ENCODE peak calls at places on chromosome 12, in nine cellular contexts. E is heart right ventricle; L is uterus; S is AG04449; N is A549; R is CD8-positive, alpha-beta T cell; F is foreskin keratinocyte; Y is astrocyte of the spinal cord; O is progenitor cell of endocrine pancreas. U is an unnamed sample.

GRCh38 chr12:76006028-76006916 is 25.3 kb downstream of the PHLDA1 start:
- DNase-seq in S (no peak), N (no peak), Y (no peak), E (no peak), L (no peak), O (no peak), R (no peak), F (no peak), U (no peak)

GRCh38 chr12:30614031-30614430 is 81.6 kb downstream of the IPO8 start:
- DNase-seq in E (no peak), Y (no peak), O (no peak), L (no peak), S (no peak), R (no peak), N (no peak), F (peak; percentile 4), U (no peak)

GRCh38 chr12:125329239-125330238 is 264.3 kb downstream of the AACS start:
- DNase-seq in O (no peak), F (peak; percentile 9), N (no peak), L (no peak), E (no peak), Y (no peak), S (no peak), R (no peak), U (no peak)

GRCh38 chr12:122203968-122204828 is 689 bp downstream of the B3GNT4 start:
- DNase-seq in L (no peak), O (no peak), F (no peak), Y (no peak), S (no peak), R (peak; percentile 59), E (no peak), N (no peak), U (no peak)

GRCh38 chr12:2719405-2719804 is 75.4 kb upstream of the FKBP4 start:
- DNase-seq in S (no peak), L (no peak), N (no peak), E (no peak), R (no peak), O (no peak), F (peak; percentile 61), Y (no peak), U (no peak)

GRCh38 chr12:113260127-113260526 is 38.9 kb downstream of the TPCN1 start:
- DNase-seq in R (no peak), N (no peak), O (no peak), S (no peak), L (no peak), Y (no peak), F (no peak), E (no peak), U (no peak)

GRCh38 chr12:55684761-55685370 is 22.8 kb downstream of the ITGA7 start:
- DNase-seq in F (no peak), E (no peak), R (no peak), O (no peak), L (no peak), S (no peak), Y (no peak), N (no peak), U (no peak)

GRCh38 chr12:80400591-80400991 is 43.4 kb upstream of the PTPRQ start:
- DNase-seq in N (no peak), O (no peak), S (no peak), Y (peak; percentile 36), F (no peak), L (no peak), R (no peak), E (no peak), U (no peak)

GRCh38 chr12:79681008-79681590 is 9.7 kb downstream of the PAWR start:
- DNase-seq in E (no peak), S (no peak), L (no peak), N (no peak), Y (peak; percentile 71), F (peak; percentile 78), R (no peak), O (no peak), U (no peak)

GRCh38 chr12:131231194-131231980 is 277.7 kb downstream of the ADGRD1 start:
- DNase-seq in O (no peak), R (no peak), Y (no peak), S (no peak), N (no peak), F (no peak), L (no peak), E (no peak), U (no peak)

GRCh38 chr12:131226345-131227265 is 272.9 kb downstream of the ADGRD1 start:
- DNase-seq in F (no peak), R (no peak), O (no peak), E (no peak), S (no peak), N (no peak), L (no peak), Y (no peak), U (no peak)

GRCh38 chr12:131230340-131231099 is 276.8 kb downstream of the ADGRD1 start:
- DNase-seq in S (no peak), Y (no peak), R (no peak), O (no peak), N (no peak), L (no peak), F (no peak), E (no peak), U (no peak)

GRCh38 chr12:131233737-131234474 is 280.2 kb downstream of the ADGRD1 start:
- DNase-seq in R (no peak), F (no peak), Y (no peak), O (no peak), S (no peak), L (no peak), N (no peak), E (no peak), U (no peak)

GRCh38 chr12:131229426-131230339 is 276.0 kb downstream of the ADGRD1 start:
- DNase-seq in F (no peak), L (no peak), N (no peak), R (no peak), Y (no peak), E (peak; percentile 51), O (no peak), S (no peak), U (no peak)
- TF ChIP-seq CTCF in F (no peak), L (no peak), N (no peak), R (no peak), Y (no peak), E (no peak), O (peak; percentile 42), S (no peak), U (no peak)

GRCh38 chr12:17810399-17810798 is 279.6 kb downstream of the RERGL start:
- DNase-seq in S (no peak), F (no peak), E (no peak), Y (no peak), L (no peak), R (no peak), N (no peak), O (no peak), U (no peak)

DNA sequence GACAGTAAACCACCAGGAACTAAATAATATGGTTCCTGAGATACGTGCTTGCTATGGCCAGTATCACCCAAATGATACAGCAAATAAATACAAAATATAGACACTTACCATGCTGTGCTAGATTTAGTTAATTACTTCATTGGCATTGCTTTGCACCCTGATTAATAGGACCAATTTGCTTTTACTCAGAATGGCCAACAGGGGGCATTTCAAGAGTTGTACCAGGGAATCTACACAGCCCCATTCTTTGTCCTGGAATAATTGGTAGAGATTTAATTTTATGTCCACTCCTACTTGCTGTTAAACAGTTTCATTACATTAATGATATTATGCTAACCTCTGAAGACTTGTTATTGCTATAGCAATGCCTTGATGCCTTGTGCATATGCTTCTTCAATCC is 280.8 kb downstream of the RERGL start:
- DNase-seq in F (no peak), E (no peak), O (no peak), Y (no peak), N (no peak), S (no peak), R (no peak), L (no peak), U (no peak)
- TF ChIP-seq CTCF in F (no peak), E (no peak), O (peak; percentile 26), Y (no peak), N (no peak), S (no peak), R (no peak), L (no peak), U (no peak)

GRCh38 chr12:104358353-104359003 is 54.9 kb downstream of the EID3 start:
- DNase-seq in L (peak; percentile 49), R (peak; percentile 80), O (peak; percentile 22), E (peak; percentile 51), F (peak; percentile 28), N (no peak), S (no peak), Y (peak; percentile 41), U (peak; percentile 83)
- TF ChIP-seq CTCF in L (peak; percentile 78), R (peak; percentile 83), O (peak; percentile 76), E (peak; percentile 87), F (peak; percentile 76), N (peak; percentile 48), S (peak; percentile 70), Y (peak; percentile 82), U (peak; percentile 92)

DNA sequence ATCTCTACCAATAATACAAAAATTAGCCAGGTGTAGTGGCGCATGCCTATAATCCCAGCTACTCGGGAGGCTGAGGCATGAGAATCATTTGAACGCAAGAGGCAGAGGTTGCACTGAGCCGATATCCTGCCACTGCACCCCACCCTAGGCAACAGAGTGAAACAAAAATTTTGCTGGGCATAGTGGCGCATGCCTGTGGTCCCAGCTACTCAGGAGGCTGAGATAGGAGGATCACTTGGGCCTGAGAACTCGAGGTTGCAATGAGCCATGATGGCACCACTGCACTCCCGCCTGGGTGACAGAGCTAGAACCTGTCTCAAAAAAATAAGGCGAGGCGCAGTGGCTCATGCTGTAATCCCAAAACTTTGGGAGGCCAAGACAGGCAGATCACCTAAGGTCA is 9.5 kb downstream of the ATXN2 start:
- DNase-seq in E (no peak), N (no peak), O (no peak), R (no peak), L (no peak), S (no peak), F (no peak), Y (no peak), U (no peak)
- TF ChIP-seq CTCF in E (no peak), N (no peak), O (no peak), R (no peak), L (no peak), S (no peak), F (no peak), Y (no peak), U (no peak)

GRCh38 chr12:49298160-49298559 is 3.2 kb downstream of the PRPH start:
- DNase-seq in R (no peak), N (no peak), F (no peak), O (no peak), L (no peak), S (no peak), E (no peak), Y (no peak), U (no peak)
- TF ChIP-seq CTCF in R (no peak), N (peak; percentile 24), F (peak; percentile 32), O (peak; percentile 12), L (no peak), S (no peak), E (no peak), Y (no peak), U (no peak)

DNA sequence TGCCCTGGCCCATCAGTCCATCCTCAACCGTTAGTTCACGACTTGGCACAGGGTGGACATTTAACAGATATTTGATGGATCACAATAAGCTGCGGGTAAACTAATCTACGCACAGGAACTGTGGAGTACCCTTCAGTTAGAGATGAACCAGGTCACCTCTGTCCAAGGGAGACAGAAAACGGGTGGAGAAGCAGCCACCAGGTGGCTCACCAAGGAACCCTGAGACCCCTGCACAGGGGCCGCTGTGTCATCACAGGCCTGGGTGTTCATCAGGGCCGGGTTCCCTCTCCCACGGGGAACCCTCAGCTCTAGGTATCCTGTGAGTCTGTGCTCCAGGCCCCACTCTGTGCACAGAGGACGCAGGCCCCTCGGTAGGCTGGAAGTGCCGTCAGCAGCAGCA is 122.2 kb downstream of the PIWIL1 start:
- DNase-seq in F (no peak), E (no peak), S (no peak), N (no peak), Y (no peak), R (no peak), L (no peak), O (no peak), U (no peak)
- TF ChIP-seq CTCF in F (no peak), E (no peak), S (no peak), N (no peak), Y (no peak), R (no peak), L (no peak), O (no peak), U (no peak)